ENCODE peak calls at places on chromosomes 4 and X, in seven cellular contexts. G is fibroblast of pulmonary artery, Y is cardiac fibroblast, K is hepatocyte, L is HCT116, A is adrenal gland, F is brain microvascular endothelial cell. P is an unnamed sample.

GRCh38 chrX:155966876-155967275 is 30.6 kb upstream of the IL9R start:
- DNase-seq in Y (no peak), F (no peak), G (peak), L (peak), K (peak), A (no peak), P (no peak)

GRCh38 chr4:165810726-165811125 is 62.3 kb upstream of the TLL1 start:
- DNase-seq in K (no peak), Y (no peak), A (no peak), L (no peak), F (no peak), G (peak), P (no peak)

GRCh38 chr4:163391756-163392155 is 48.1 kb downstream of the NPY5R start:
- DNase-seq in K (no peak), A (no peak), G (peak), F (no peak), L (no peak), Y (peak), P (no peak)

GRCh38 chr4:71944956-71945355 is 86.8 kb upstream of the NPFFR2 start:
- DNase-seq in L (no peak), F (peak), Y (peak), K (no peak), G (peak), A (no peak), P (peak)

GRCh38 chr4:15707363-15707715 is 4.5 kb downstream of the BST1 start:
- DNase-seq in A (no peak), K (no peak), Y (peak), L (no peak), F (no peak), G (no peak), P (no peak)

GRCh38 chr4:95045429-95045828 is 287.7 kb downstream of the BMPR1B start:
- DNase-seq in A (no peak), Y (peak), K (peak), F (no peak), G (peak), L (no peak), P (no peak)

GRCh38 chr4:81031389-81032173 is 1.1 kb downstream of the BMP3 start:
- DNase-seq in Y (no peak), K (no peak), A (no peak), G (no peak), F (no peak), L (no peak), P (no peak)

GRCh38 chr4:119113033-119113655 is 22.5 kb upstream of the MYOZ2 start:
- DNase-seq in Y (peak), F (peak), G (peak), A (no peak), L (peak), K (peak), P (peak)

GRCh38 chrX:46913710-46914109 is 1.5 kb downstream of the JADE3 start:
- DNase-seq in G (peak), A (peak), F (peak), Y (peak), L (no peak), K (peak), P (peak)

GRCh38 chr4:20652226-20652836 is 47.9 kb upstream of the PACRGL start:
- DNase-seq in Y (no peak), F (no peak), L (no peak), G (no peak), K (no peak), A (no peak), P (no peak)

GRCh38 chr4:92447265-92447905 is 143.6 kb downstream of the GRID2 start:
- DNase-seq in Y (peak), F (no peak), L (no peak), G (peak), A (no peak), K (no peak), P (no peak)

GRCh38 chr4:159390648-159391047 is 287.8 kb downstream of the RAPGEF2 start:
- DNase-seq in F (peak), L (peak), Y (peak), G (peak), K (peak), A (peak), P (peak)

GRCh38 chrX:13275031-13275430 is 44.8 kb downstream of the ATXN3L start:
- DNase-seq in F (no peak), L (no peak), Y (no peak), G (no peak), A (no peak), K (no peak), P (no peak)

GRCh38 chrX:132294776-132295495 is 75.7 kb upstream of the RAP2C start:
- DNase-seq in A (no peak), F (no peak), G (no peak), L (no peak), K (no peak), Y (no peak), P (no peak)

GRCh38 chr4:187972135-187972534 is 23.4 kb upstream of the ZFP42 start:
- DNase-seq in G (no peak), A (no peak), L (no peak), F (no peak), K (no peak), Y (no peak), P (no peak)

GRCh38 chr4:24973471-24974251 is 57.1 kb downstream of the LGI2 start:
- DNase-seq in A (peak), L (no peak), K (peak), F (no peak), Y (peak), G (peak), P (no peak)

GRCh38 chrX:57821703-57822375 is 88.4 kb downstream of the ZXDA start:
- DNase-seq in A (peak), K (no peak), L (peak), Y (peak), G (peak), F (peak), P (peak)

GRCh38 chr4:2353222-2354107 is 65.0 kb downstream of the ZFYVE28 start:
- DNase-seq in F (no peak), K (no peak), Y (peak), G (peak), L (no peak), A (peak), P (no peak)

GRCh38 chr4:189845145-189845846 is 95.4 kb upstream of the FRG1 start:
- DNase-seq in L (no peak), F (no peak), G (no peak), K (no peak), Y (no peak), A (no peak), P (no peak)

GRCh38 chr4:128856246-128856645 is 46.7 kb downstream of the JADE1 start:
- DNase-seq in K (no peak), F (no peak), G (no peak), L (no peak), A (no peak), Y (no peak), P (no peak)

GRCh38 chrX:75076429-75076828 is 79.7 kb downstream of the ABCB7 start:
- DNase-seq in Y (no peak), L (no peak), G (no peak), F (no peak), A (no peak), K (no peak), P (no peak)

GRCh38 chr4:172983014-172983413 is 185.6 kb upstream of the GALNT7 start:
- DNase-seq in Y (peak), G (peak), A (no peak), K (no peak), F (no peak), L (no peak), P (peak)

GRCh38 chr4:121147923-121148443 is 16.1 kb downstream of the TNIP3 start:
- DNase-seq in K (no peak), A (no peak), L (no peak), Y (no peak), F (no peak), G (no peak), P (no peak)

GRCh38 chrX:155009994-155010472 is 12.5 kb downstream of the F8 start:
- DNase-seq in K (no peak), F (no peak), L (no peak), G (peak), Y (peak), A (peak), P (no peak)

GRCh38 chr4:169823685-169824084 is 65.9 kb upstream of the HPF1 start:
- DNase-seq in F (peak), A (peak), K (peak), L (no peak), Y (peak), G (peak), P (peak)

GRCh38 chr4:41061482-41062185 is 152.7 kb downstream of the APBB2 start:
- DNase-seq in K (no peak), F (no peak), Y (peak), G (peak), A (no peak), L (no peak), P (peak)

GRCh38 chr4:48836658-48837057 is 5.8 kb downstream of the OCIAD1 start:
- DNase-seq in L (no peak), G (no peak), F (no peak), Y (no peak), K (no peak), A (no peak), P (no peak)

GRCh38 chr4:48830706-48831531 is at the start of gene OCIAD1:
- DNase-seq in A (peak), G (peak), L (peak), Y (peak), K (peak), F (peak), P (peak)

GRCh38 chr4:48827622-48828021 is 3.3 kb upstream of the OCIAD1 start:
- DNase-seq in L (no peak), A (no peak), G (no peak), F (no peak), K (no peak), Y (no peak), P (no peak)

GRCh38 chr4:48831532-48832015 is 686 bp downstream of the OCIAD1 start:
- DNase-seq in A (no peak), K (no peak), Y (peak), G (peak), F (no peak), L (no peak), P (peak)

GRCh38 chr4:48832571-48832970 is 1.7 kb downstream of the OCIAD1 start:
- DNase-seq in K (no peak), Y (no peak), G (no peak), F (no peak), L (no peak), A (no peak), P (no peak)
- H3K4me3 ChIP-seq in K (peak), Y (no peak), G (peak), F (no peak), L (peak), A (no peak), P (no peak)

GRCh38 chr4:122584517-122584916 is 36.3 kb downstream of the IL21 start:
- DNase-seq in K (no peak), L (no peak), F (peak), Y (peak), A (no peak), G (peak), P (peak)
- TF ChIP-seq CTCF in K (no peak), L (no peak), F (no peak), Y (no peak), A (no peak), G (no peak), P (no peak)

GRCh38 chr4:97374526-97374925 is 768.8 kb downstream of the STPG2 start:
- DNase-seq in A (no peak), L (no peak), K (no peak), F (no peak), G (no peak), Y (no peak), P (peak)

GRCh38 chr4:97366661-97367060 is 776.6 kb downstream of the STPG2 start:
- DNase-seq in K (no peak), A (no peak), G (no peak), L (no peak), Y (no peak), F (no peak), P (no peak)

GRCh38 chr4:97367878-97368277 is 775.4 kb downstream of the STPG2 start:
- DNase-seq in L (peak), Y (peak), F (peak), A (peak), K (peak), G (peak), P (peak)

DNA sequence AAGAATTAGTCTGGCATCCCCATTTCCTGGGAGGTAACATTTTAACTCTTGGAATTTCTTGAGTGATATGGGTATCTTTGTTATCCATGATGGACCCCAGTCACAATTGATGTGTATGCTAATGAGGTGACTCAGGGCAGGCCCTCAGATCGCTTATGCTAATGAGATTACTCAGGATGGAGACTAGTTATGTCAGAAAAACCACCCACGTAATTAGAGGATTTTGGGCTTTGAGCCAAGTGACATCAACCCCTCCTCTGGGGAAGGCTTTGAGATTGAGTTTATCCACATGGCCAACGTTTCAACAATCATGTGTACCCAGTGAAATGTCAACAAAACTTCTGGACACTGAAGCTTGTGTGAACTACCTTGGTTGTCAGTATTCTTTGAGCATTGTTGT is 772.7 kb downstream of the STPG2 start:
- DNase-seq in L (no peak), Y (no peak), K (no peak), A (no peak), G (no peak), F (no peak), P (peak)
- H3K4me3 ChIP-seq in L (no peak), Y (no peak), K (no peak), A (no peak), G (no peak), F (no peak), P (no peak)

GRCh38 chr4:102543529-102543928 is 42.4 kb downstream of the NFKB1 start:
- DNase-seq in K (no peak), Y (no peak), G (no peak), L (no peak), F (no peak), A (no peak), P (no peak)

GRCh38 chr4:102543030-102543505 is 41.9 kb downstream of the NFKB1 start:
- DNase-seq in K (no peak), F (no peak), Y (no peak), A (no peak), G (no peak), L (no peak), P (no peak)

GRCh38 chr4:102537280-102537679 is 36.1 kb downstream of the NFKB1 start:
- DNase-seq in F (no peak), A (no peak), G (no peak), L (no peak), K (no peak), Y (no peak), P (peak)

GRCh38 chr4:102546635-102547034 is 45.5 kb downstream of the NFKB1 start:
- DNase-seq in L (no peak), K (no peak), Y (no peak), A (no peak), G (no peak), F (no peak), P (no peak)

DNA sequence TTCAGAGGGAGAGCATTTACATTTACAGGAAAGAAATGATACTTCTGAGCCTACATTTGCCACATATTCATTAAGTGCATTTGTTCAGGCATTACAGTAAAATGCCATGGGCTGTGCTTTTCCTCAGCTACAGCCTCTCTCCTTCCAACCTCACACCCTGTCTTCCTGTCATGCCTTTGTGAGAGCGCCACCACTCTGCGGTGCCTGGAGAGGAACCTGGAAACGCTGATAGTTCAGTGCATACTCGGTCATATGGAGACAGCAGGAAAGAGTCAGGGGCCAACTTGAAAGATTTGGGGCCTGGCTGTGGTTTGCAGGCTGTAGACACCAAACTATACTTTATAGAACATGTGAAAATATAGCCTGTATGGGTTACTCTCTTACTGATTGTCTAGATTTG is 40.5 kb downstream of the NFKB1 start:
- DNase-seq in G (no peak), F (no peak), K (no peak), Y (no peak), L (no peak), A (no peak), P (no peak)
- TF ChIP-seq CTCF in G (no peak), F (peak), K (no peak), Y (no peak), L (peak), A (no peak), P (no peak)